ENCODE peak calls at places on chromosomes 13 and 19, in five cellular contexts. N is T-helper 1 cell; R is AG04450; H is CD8-positive, alpha-beta memory T cell; E is dermis blood vessel endothelial cell. B is an unnamed sample.

GRCh38 chr13:110866491-110867170 is 48.2 kb downstream of the ANKRD10 start:
- DNase-seq in N (no peak), R (no peak), H (no peak), E (no peak), B (no peak)

GRCh38 chr13:75400775-75401174 is 81.2 kb downstream of the TBC1D4 start:
- DNase-seq in E (no peak), R (no peak), N (no peak), H (no peak), B (no peak)

GRCh38 chr19:55189424-55189823 is 9.3 kb upstream of the SYT5 start:
- DNase-seq in N (no peak), H (no peak), R (peak; percentile 73), E (peak; percentile 96), B (no peak)

GRCh38 chr19:21463449-21464105 is 41.8 kb upstream of the ZNF429 start:
- DNase-seq in E (no peak), R (no peak), H (no peak), N (peak; percentile 25), B (peak; percentile 76)

GRCh38 chr13:100273576-100273975 is 184.7 kb downstream of the PCCA start:
- DNase-seq in R (no peak), E (no peak), H (no peak), N (no peak), B (no peak)

GRCh38 chr13:96223231-96223630 is 133.3 kb downstream of the HS6ST3 start:
- DNase-seq in R (no peak), E (no peak), H (no peak), N (no peak), B (no peak)

GRCh38 chr13:50352720-50353491 is 337.7 kb downstream of the KCNRG start:
- DNase-seq in N (no peak), R (no peak), H (no peak), E (no peak), B (no peak)

GRCh38 chr13:106028916-106029315 is 506.5 kb downstream of the EFNB2 start:
- DNase-seq in N (no peak), R (no peak), E (no peak), H (no peak), B (no peak)

GRCh38 chr13:51728972-51729371 is 75.0 kb downstream of the DHRS12 start:
- DNase-seq in E (peak; percentile 6), H (no peak), N (no peak), R (peak; percentile 53), B (no peak)

GRCh38 chr19:50495020-50495531 is 15.9 kb downstream of the JOSD2 start:
- DNase-seq in H (no peak), E (no peak), R (no peak), N (no peak), B (no peak)

GRCh38 chr19:47247308-47247990 is 8.9 kb upstream of the CCDC9 start:
- DNase-seq in E (peak; percentile 84), H (peak; percentile 79), N (peak; percentile 77), R (peak; percentile 49), B (peak; percentile 82)

GRCh38 chr13:75481176-75482069 is 546 bp downstream of the TBC1D4 start:
- DNase-seq in E (peak; percentile 58), R (no peak), N (no peak), H (peak; percentile 46), B (no peak)

GRCh38 chr13:44523176-44524017 is 52.7 kb downstream of the TSC22D1 start:
- DNase-seq in H (no peak), R (peak; percentile 32), N (no peak), E (peak; percentile 57), B (no peak)

GRCh38 chr13:101916108-101916757 is 463.8 kb downstream of the ITGBL1 start:
- DNase-seq in N (no peak), H (no peak), E (peak; percentile 32), R (no peak), B (no peak)

GRCh38 chr13:30880756-30881155 is 25.3 kb upstream of the MEDAG start:
- DNase-seq in N (no peak), H (no peak), E (peak; percentile 30), R (peak; percentile 81), B (no peak)

GRCh38 chr13:43492745-43493144 is 294.0 kb downstream of the ENOX1 start:
- DNase-seq in E (no peak), N (no peak), H (no peak), R (no peak), B (no peak)

GRCh38 chr19:45589768-45590167 is 5.2 kb upstream of the OPA3 start:
- DNase-seq in E (no peak), R (no peak), H (no peak), N (no peak), B (no peak)